ENCODE peak calls at places on chromosomes 3 and 15, in ten cellular contexts. K, F, B, S, X, O, R, A, I and N are unnamed samples.

GRCh38 chr3:33581666-33582065 is 136.4 kb downstream of the CLASP2 start:
- DNase-seq in S (no peak), X (no peak), F (no peak), A (peak; percentile 52), B (no peak), R (no peak), I (no peak), O (no peak), K (no peak), N (no peak)

GRCh38 chr3:146814601-146815315 is 209.6 kb upstream of the PLSCR5 start:
- DNase-seq in F (no peak), R (no peak), K (no peak), S (no peak), I (no peak), O (no peak), X (no peak), B (no peak), A (peak; percentile 8), N (no peak)

GRCh38 chr15:56716334-56716733 is 17.0 kb downstream of the ZNF280D start:
- DNase-seq in I (no peak), K (no peak), F (no peak), B (no peak), A (no peak), S (no peak), X (no peak), R (no peak), O (no peak), N (no peak)

GRCh38 chr15:40766906-40767837 is 2.6 kb upstream of the C15orf62 start:
- DNase-seq in O (no peak), F (no peak), K (no peak), I (no peak), R (no peak), A (peak; percentile 23), X (no peak), B (no peak), S (no peak), N (no peak)

GRCh38 chr3:17828388-17828787 is 86.0 kb upstream of the TBC1D5 start:
- DNase-seq in O (no peak), A (no peak), I (no peak), K (no peak), X (no peak), F (no peak), B (no peak), S (no peak), R (no peak), N (no peak)

GRCh38 chr3:49119439-49119838 is 1.2 kb downstream of the USP19 start:
- DNase-seq in O (no peak), B (no peak), X (no peak), S (no peak), K (no peak), I (no peak), A (no peak), R (no peak), F (no peak), N (no peak)

GRCh38 chr3:95399580-95399979 is 1336.7 kb downstream of the NSUN3 start:
- DNase-seq in K (no peak), O (no peak), S (no peak), I (no peak), F (no peak), X (no peak), A (no peak), R (no peak), B (no peak), N (no peak)

GRCh38 chr15:64422697-64423096 is 35.1 kb downstream of the TRIP4 start:
- DNase-seq in R (no peak), O (no peak), K (no peak), B (no peak), A (no peak), I (no peak), X (no peak), S (no peak), F (no peak), N (no peak)

GRCh38 chr15:57198654-57199241 is 177.6 kb upstream of the CGNL1 start:
- DNase-seq in A (peak; percentile 93), S (no peak), F (no peak), R (no peak), B (no peak), K (no peak), I (no peak), O (no peak), X (no peak), N (no peak)

GRCh38 chr15:67186688-67187087 is 67.8 kb downstream of the AAGAB start:
- DNase-seq in O (no peak), K (peak; percentile 53), F (no peak), B (no peak), I (no peak), S (no peak), X (no peak), R (no peak), A (no peak), N (no peak)

GRCh38 chr15:90099072-90099867 is 3.0 kb downstream of the IDH2 start:
- DNase-seq in K (no peak), F (no peak), B (peak; percentile 91), A (peak; percentile 9), R (peak; percentile 84), S (no peak), X (no peak), I (no peak), O (no peak), N (no peak)

GRCh38 chr15:67174864-67175573 is 79.4 kb downstream of the AAGAB start:
- DNase-seq in K (no peak), R (no peak), O (peak; percentile 58), X (peak; percentile 94), F (no peak), A (no peak), B (no peak), I (no peak), S (no peak), N (no peak)

GRCh38 chr3:184811034-184811433 is 932 bp upstream of the VPS8 start:
- DNase-seq in B (no peak), O (no peak), S (no peak), R (peak; percentile 79), K (no peak), X (no peak), A (no peak), F (no peak), I (no peak), N (no peak)

GRCh38 chr3:78140866-78141658 is 1101.2 kb downstream of the ROBO2 start:
- DNase-seq in R (no peak), K (no peak), A (no peak), B (no peak), I (no peak), X (no peak), F (no peak), O (no peak), S (no peak), N (no peak)

GRCh38 chr3:180070925-180071324 is 34.2 kb upstream of the PEX5L start:
- DNase-seq in B (peak; percentile 15), R (no peak), A (no peak), X (no peak), K (no peak), S (no peak), O (no peak), I (no peak), F (no peak), N (no peak)

GRCh38 chr3:125087768-125088391 is 32.1 kb upstream of the HEG1 start:
- DNase-seq in S (no peak), O (no peak), K (no peak), I (no peak), X (no peak), A (no peak), B (no peak), F (no peak), R (no peak), N (no peak)

GRCh38 chr3:13788522-13789424 is 91.1 kb downstream of the WNT7A start:
- DNase-seq in O (no peak), K (no peak), A (no peak), I (no peak), S (no peak), B (no peak), X (no peak), R (no peak), F (no peak), N (no peak)

GRCh38 chr3:197234947-197235914 is 63.2 kb downstream of the DLG1 start:
- DNase-seq in R (no peak), B (no peak), X (no peak), A (no peak), K (peak; percentile 43), F (no peak), I (no peak), S (no peak), O (no peak), N (no peak)

DNA sequence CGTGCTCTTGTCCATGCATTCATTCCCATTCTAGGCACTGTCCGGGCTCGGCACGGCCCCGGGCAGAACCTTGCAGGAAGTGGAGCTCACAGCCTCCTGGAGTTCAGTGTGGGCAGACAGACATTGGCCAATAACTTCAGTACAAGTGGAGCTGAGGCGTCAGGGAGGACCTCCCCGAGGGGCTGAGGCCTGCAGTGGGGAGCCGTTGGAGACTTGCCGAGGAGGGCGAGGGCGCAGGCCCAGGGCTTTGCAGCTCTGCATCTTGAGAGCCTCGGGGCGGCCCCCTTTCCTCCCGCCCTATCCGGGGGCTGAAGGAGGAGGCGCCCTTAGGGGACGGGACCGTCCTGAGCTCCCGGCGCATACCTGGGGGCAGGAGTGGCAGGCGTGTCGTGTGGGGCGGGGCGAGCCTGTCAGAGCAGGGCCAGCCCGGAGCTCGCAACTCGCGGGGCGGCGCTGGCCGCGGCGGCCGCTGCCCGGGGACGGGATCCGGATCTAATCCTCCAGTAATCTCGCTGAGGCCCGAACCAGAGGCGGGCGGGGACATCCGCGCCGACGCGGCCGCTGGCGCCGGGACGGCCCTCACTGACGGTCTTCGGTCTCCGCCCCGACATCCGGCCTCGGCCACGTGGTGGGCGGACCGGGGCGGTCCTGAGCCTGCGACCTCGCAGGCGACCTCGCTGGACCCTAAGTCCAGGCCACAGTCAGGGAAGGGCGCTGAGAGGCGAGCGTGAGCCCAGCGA is at the start of gene ACY1:
- DNase-seq in F (peak; percentile 91), X (peak; percentile 81), O (peak; percentile 93), I (peak; percentile 92), K (peak; percentile 90), A (peak; percentile 89), R (peak; percentile 82), B (peak; percentile 86), S (peak; percentile 54), N (peak; percentile 87)
- H3K27ac ChIP-seq in F (peak within 1 kb of the TSS; percentile 99), X (peak within 1 kb of the TSS; percentile 97), O (peak within 1 kb of the TSS; percentile 93), I (peak within 1 kb of the TSS; percentile 96), K (peak within 1 kb of the TSS; percentile 79), A (peak within 1 kb of the TSS; percentile 89), R (peak within 1 kb of the TSS; percentile 85), B (peak within 1 kb of the TSS; percentile 75), S (peak within 1 kb of the TSS; percentile 52), N (peak within 1 kb of the TSS; percentile 76)

GRCh38 chr15:38885477-38885952 is 320.9 kb upstream of the RASGRP1 start:
- DNase-seq in F (no peak), O (no peak), I (no peak), A (no peak), K (no peak), S (no peak), X (no peak), B (no peak), R (no peak), N (no peak)
- H3K4me3 ChIP-seq in F (no peak overlapping the region), O (no peak overlapping the region), I (no peak overlapping the region), A (no peak overlapping the region), K (no peak overlapping the region), S (no peak overlapping the region), X (peak overlapping the region; percentile 23), B (no peak overlapping the region), R (no peak overlapping the region), N (no peak overlapping the region)

GRCh38 chr3:12178091-12178820 is 19.5 kb upstream of the TIMP4 start:
- DNase-seq in S (no peak), A (no peak), F (peak; percentile 57), O (peak; percentile 72), I (peak; percentile 52), K (peak; percentile 31), X (no peak), B (no peak), R (no peak), N (peak; percentile 56)
- H3K27ac ChIP-seq in S (no peak overlapping the region), A (no peak overlapping the region), F (peak overlapping the region; percentile 60), O (no peak overlapping the region), I (peak overlapping the region; percentile 33), K (no peak overlapping the region), X (peak overlapping the region; percentile 63), B (no peak overlapping the region), R (no peak overlapping the region), N (no peak overlapping the region)

GRCh38 chr3:127035672-127036071 is 52.8 kb downstream of the PLXNA1 start:
- DNase-seq in X (peak; percentile 33), K (peak; percentile 39), S (no peak), A (no peak), O (peak; percentile 83), F (peak; percentile 24), I (peak; percentile 74), B (no peak), R (no peak), N (peak; percentile 62)
- H3K4me3 ChIP-seq in X (no peak overlapping the region), K (no peak overlapping the region), S (no peak overlapping the region), A (no peak overlapping the region), O (no peak overlapping the region), F (no peak overlapping the region), I (no peak overlapping the region), B (no peak overlapping the region), R (no peak overlapping the region), N (no peak overlapping the region)